ENCODE peak calls at places on chromosomes 6 and 20, in six cellular contexts. N is stimulated activated CD4-positive, alpha-beta T cell treated with anti-CD3 and anti-CD28 coated beads, Interleukin-4, amount 100 ng/mL, for 48 hours; P is PC-9; O is HFFc6; G is astrocyte of the cerebellum; Y is activated CD4-positive, CD25-positive, alpha-beta regulatory T cell. W is an unnamed sample.

GRCh38 chr20:50992733-50993457 is 30.0 kb downstream of the KCNG1 start:
- DNase-seq in G (peak), P (peak), Y (no peak), O (peak), N (peak), W (peak)

GRCh38 chr6:23503173-23503572 is 622.8 kb upstream of the NRSN1 start:
- DNase-seq in O (no peak), Y (no peak), G (no peak), N (no peak), P (no peak), W (no peak)

GRCh38 chr20:21505161-21505809 is 8.6 kb downstream of the NKX2-2 start:
- DNase-seq in P (no peak), G (no peak), N (peak), Y (peak), O (peak), W (peak)

GRCh38 chr6:156992396-156992795 is 215.2 kb downstream of the ARID1B start:
- DNase-seq in P (no peak), N (no peak), Y (no peak), G (no peak), O (no peak), W (no peak)

GRCh38 chr20:5848711-5849505 is 98.7 kb downstream of the SHLD1 start:
- DNase-seq in N (no peak), Y (no peak), O (peak), P (no peak), G (peak), W (no peak)

GRCh38 chr6:21193790-21194189 is 399.8 kb upstream of the SOX4 start:
- DNase-seq in Y (no peak), G (no peak), N (no peak), O (no peak), P (no peak), W (no peak)

GRCh38 chr6:139925894-139926641 is 551.6 kb upstream of the CITED2 start:
- DNase-seq in P (no peak), O (peak), N (no peak), G (peak), Y (no peak), W (no peak)

GRCh38 chr6:114140416-114140815 is 169.5 kb upstream of the HDAC2 start:
- DNase-seq in N (no peak), P (no peak), O (no peak), Y (no peak), G (no peak), W (no peak)

GRCh38 chr6:70725817-70726413 is 58.2 kb downstream of the SMAP1 start:
- DNase-seq in G (no peak), Y (no peak), N (no peak), P (no peak), O (no peak), W (no peak)

W was measured in NCI-H1930.